ENCODE peak calls at places on chromosomes 7 and 10, in seven cellular contexts. T is islet precursor cell; I is brain microvascular endothelial cell; P is cerebellar cortex; K is fibroblast of the aortic adventitia; M is AG04450; A is activated effector memory CD4-positive, alpha-beta T cell treated with Interleukin-2 at 50 U/mL for 16 hours. E is an unnamed sample.

GRCh38 chr7:5701085-5701914 is 80.2 kb downstream of the RNF216 start:
- DNase-seq in T (no peak), I (no peak), P (no peak), K (no peak), M (no peak), A (no peak), E (peak; percentile 51)

GRCh38 chr10:44310762-44311562 is 73.9 kb downstream of the CXCL12 start:
- DNase-seq in T (peak; percentile 95), I (peak; percentile 67), P (peak; percentile 46), K (peak; percentile 76), M (peak; percentile 45), A (peak; percentile 53), E (peak; percentile 81)

GRCh38 chr7:27148776-27149641 is 1.4 kb upstream of the HOXA6 start:
- DNase-seq in T (peak; percentile 52), I (no peak), P (no peak), K (no peak), M (no peak), A (no peak), E (no peak)

GRCh38 chr7:150852371-150852905 is at the start of gene AOC1:
- DNase-seq in T (peak; percentile 56), I (no peak), P (no peak), K (no peak), M (no peak), A (no peak), E (no peak)

GRCh38 chr10:121823993-121824463 is 103.8 kb downstream of the ATE1 start:
- DNase-seq in T (no peak), I (peak; percentile 39), P (peak; percentile 58), K (peak; percentile 62), M (no peak), A (no peak), E (peak; percentile 81)

GRCh38 chr10:490256-490655 is 199.2 kb downstream of the DIP2C start:
- DNase-seq in T (no peak), I (no peak), P (no peak), K (peak; percentile 96), M (no peak), A (no peak), E (peak; percentile 17)

GRCh38 chr10:101123085-101123814 is 7.8 kb upstream of the TLX1 start:
- DNase-seq in T (no peak), I (no peak), P (no peak), K (no peak), M (no peak), A (no peak), E (no peak)

GRCh38 chr10:81018898-81019890 is 481.5 kb downstream of the SH2D4B start:
- DNase-seq in T (peak; percentile 65), I (peak; percentile 32), P (peak; percentile 20), K (peak; percentile 25), M (no peak), A (no peak), E (peak; percentile 67)

GRCh38 chr7:128941946-128942526 is 4.3 kb downstream of the IRF5 start:
- DNase-seq in T (peak; percentile 46), I (no peak), P (no peak), K (no peak), M (no peak), A (no peak), E (no peak)

GRCh38 chr10:16799621-16800020 is 17.6 kb downstream of the RSU1 start:
- DNase-seq in T (no peak), I (no peak), P (no peak), K (no peak), M (no peak), A (no peak), E (no peak)